ENCODE peak calls at places on chromosomes 13 and 19, in seven cellular contexts. Z is Peyer's patch, O is GM23248, T is cardiac muscle cell, R is adrenal gland, M is brain microvascular endothelial cell, B is right lobe of liver. V is an unnamed sample.
A peak's percentile ranks its signal among the peaks of the same experiment; 100 is the strongest.

GRCh38 chr13:112747256-112747655 is 57.4 kb downstream of the ATP11A start:
- DNase-seq in T (no peak), R (no peak), M (no peak), B (no peak), O (no peak), Z (no peak), V (peak; percentile 36)

GRCh38 chr13:49319555-49320350 is 72.0 kb downstream of the CDADC1 start:
- DNase-seq in Z (no peak), R (no peak), M (no peak), B (no peak), T (no peak), O (peak; percentile 54), V (no peak)

GRCh38 chr19:48780684-48781391 is 25.5 kb downstream of the FGF21 start:
- DNase-seq in M (peak; percentile 52), Z (peak; percentile 67), O (peak; percentile 34), R (peak; percentile 79), B (no peak), T (no peak), V (peak; percentile 76)

GRCh38 chr13:101639711-101640110 is 187.2 kb downstream of the ITGBL1 start:
- DNase-seq in B (no peak), M (no peak), R (no peak), T (no peak), O (no peak), Z (no peak), V (no peak)

GRCh38 chr13:75161804-75162203 is 320.2 kb downstream of the TBC1D4 start:
- DNase-seq in R (no peak), Z (no peak), O (no peak), T (no peak), B (no peak), M (no peak), V (no peak)

GRCh38 chr19:10553943-10554381 is 10.3 kb downstream of the ATG4D start:
- DNase-seq in B (no peak), R (no peak), Z (no peak), T (no peak), O (no peak), M (no peak), V (no peak)

GRCh38 chr13:51083706-51084105 is 27.4 kb downstream of the C13orf42 start:
- DNase-seq in T (no peak), O (no peak), B (no peak), Z (no peak), R (no peak), M (no peak), V (no peak)

GRCh38 chr13:52677823-52678222 is 25.2 kb downstream of the SUGT1 start:
- DNase-seq in Z (no peak), O (no peak), B (no peak), R (no peak), M (no peak), T (no peak), V (no peak)

GRCh38 chr13:20993661-20994440 is 67.5 kb downstream of the LATS2 start:
- DNase-seq in O (peak; percentile 94), B (no peak), Z (no peak), M (peak; percentile 43), R (peak; percentile 28), T (no peak), V (no peak)

GRCh38 chr19:32018014-32018413 is 327.4 kb upstream of the ZNF507 start:
- DNase-seq in O (peak; percentile 85), R (peak; percentile 79), T (no peak), B (no peak), M (no peak), Z (no peak), V (no peak)

GRCh38 chr13:32246468-32246867 is 68.7 kb downstream of the ZAR1L start:
- DNase-seq in T (peak; percentile 72), O (peak; percentile 81), Z (no peak), B (peak; percentile 66), M (peak; percentile 71), R (peak; percentile 62), V (peak; percentile 13)

GRCh38 chr13:94415484-94415883 is 64.0 kb downstream of the DCT start:
- DNase-seq in B (no peak), O (no peak), R (no peak), Z (no peak), M (no peak), T (no peak), V (no peak)

DNA sequence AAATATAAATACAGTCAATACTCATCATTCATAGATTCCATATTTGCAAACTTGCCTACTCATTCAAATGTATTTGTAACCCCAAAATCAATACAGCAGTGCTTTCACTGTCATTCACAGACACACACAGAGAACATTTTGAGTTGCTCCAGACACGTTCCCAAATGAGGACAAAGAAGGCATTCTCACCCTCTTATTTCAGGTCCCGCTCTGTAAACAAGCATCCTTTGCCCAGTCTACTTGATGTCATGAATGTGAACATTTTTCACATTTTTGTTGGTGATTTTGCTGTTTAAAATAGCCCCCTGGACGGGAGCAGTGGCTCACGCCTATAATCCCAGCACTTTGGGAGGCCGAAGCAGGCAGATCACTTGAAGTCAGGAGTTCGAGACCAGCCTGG is 15.5 kb downstream of the C19orf47 start:
- DNase-seq in M (no peak), Z (no peak), R (no peak), B (no peak), T (no peak), O (no peak), V (no peak)
- H3K27ac ChIP-seq in M (no peak overlapping the region), Z (no peak overlapping the region), R (no peak overlapping the region), B (no peak overlapping the region), T (no peak overlapping the region), O (no peak overlapping the region), V (no peak overlapping the region)

DNA sequence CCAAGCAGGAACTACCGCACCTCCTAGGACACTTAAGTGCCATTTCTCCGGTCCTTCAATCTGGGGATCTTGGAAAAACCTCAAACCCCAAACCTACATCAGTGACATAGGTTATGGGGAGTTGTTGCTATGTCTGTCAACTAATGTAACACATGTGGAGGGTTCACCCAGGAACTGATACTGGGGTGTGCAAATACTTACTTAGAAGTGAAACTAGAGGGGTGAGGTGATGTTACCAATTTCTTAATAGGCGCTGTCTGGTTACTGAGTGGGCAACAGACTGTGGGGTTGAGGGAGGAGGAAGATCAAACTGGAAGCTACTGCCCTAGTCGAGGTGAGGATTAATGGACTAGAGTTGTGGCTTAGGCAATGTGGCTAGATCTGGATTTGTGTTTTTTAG is 1.9 kb downstream of the ZNF586 start:
- DNase-seq in R (no peak), O (no peak), B (no peak), M (no peak), T (no peak), Z (no peak), V (no peak)
- H3K36me3 ChIP-seq in R (no peaks in the 10 kb centered on the region), O (no peaks in the 10 kb centered on the region), B (no peaks in the 10 kb centered on the region), M (peaks cover 15% of the 10 kb centered on the region), T (peaks cover 8% of the 10 kb centered on the region), Z (peaks cover 45% of the 10 kb centered on the region), V (no peaks in the 10 kb centered on the region)

DNA sequence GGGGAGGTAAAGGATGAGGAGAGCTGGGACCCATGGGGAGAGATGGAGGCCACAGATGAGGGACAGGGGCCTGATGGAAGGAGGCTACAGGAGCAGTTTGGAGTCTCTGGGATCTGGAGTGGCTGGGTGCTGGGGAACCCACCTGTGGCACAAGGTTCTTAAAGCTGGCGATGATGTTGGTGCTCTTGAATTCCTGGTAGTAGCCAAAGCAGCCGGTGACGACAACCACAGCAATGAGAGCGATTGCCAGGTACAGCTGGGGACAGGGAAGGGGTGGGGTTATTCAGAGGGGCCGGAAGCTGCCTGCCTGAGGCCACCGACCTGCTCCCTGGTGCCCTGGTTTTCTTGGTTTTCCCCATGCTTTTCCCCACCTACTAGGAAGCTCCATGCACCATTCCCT is 2.8 kb downstream of the ATP4A start:
- DNase-seq in R (no peak), Z (no peak), M (no peak), T (no peak), B (no peak), O (no peak), V (peak; percentile 51)
- H3K27me3 ChIP-seq in R (no peaks in the 10 kb centered on the region), Z (no peaks in the 10 kb centered on the region), M (peaks cover 2% of the 10 kb centered on the region), T (peaks cover 42% of the 10 kb centered on the region), B (no peaks in the 10 kb centered on the region), O (peaks cover 14% of the 10 kb centered on the region), V (no peaks in the 10 kb centered on the region)

DNA sequence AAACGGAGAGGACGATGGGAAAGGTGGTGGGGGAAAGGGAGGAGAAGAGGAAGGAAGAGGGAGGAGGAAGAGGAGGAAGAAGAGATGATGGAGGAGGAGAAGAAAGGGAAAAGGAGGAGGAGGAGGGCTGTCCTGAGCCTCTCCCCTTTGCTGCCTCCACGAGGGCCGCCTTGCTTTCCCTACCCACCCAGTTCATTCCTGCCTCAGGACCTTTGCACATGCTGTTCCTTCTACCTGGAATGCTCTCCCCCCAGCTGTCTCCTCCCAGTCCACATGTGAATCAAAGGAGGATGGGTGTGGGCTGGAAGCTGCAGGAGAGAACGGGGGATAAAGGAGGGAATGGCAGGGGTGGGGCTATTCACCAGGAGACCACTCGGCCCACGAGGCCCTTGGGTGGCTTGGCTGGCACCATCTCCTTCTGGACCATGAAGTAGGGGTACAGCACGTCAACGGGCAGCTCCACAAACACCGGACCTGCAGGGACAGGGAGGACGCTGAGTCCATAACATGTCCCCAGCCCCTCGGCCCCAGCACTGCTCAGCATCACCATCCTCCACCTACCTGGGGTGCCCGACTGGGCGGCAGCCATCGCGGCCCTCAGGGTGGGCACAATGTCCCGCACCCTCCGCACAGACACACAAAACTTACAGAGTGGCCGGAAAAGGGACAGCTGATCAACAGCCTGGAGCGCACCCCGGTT is 15.3 kb downstream of the SYDE1 start:
- DNase-seq in T (no peak), B (peak; percentile 46), R (no peak), M (no peak), O (no peak), Z (no peak), V (no peak)
- H3K27ac ChIP-seq in T (no peak overlapping the region), B (no peak overlapping the region), R (no peak overlapping the region), M (no peak overlapping the region), O (no peak overlapping the region), Z (no peak overlapping the region), V (no peak overlapping the region)

DNA sequence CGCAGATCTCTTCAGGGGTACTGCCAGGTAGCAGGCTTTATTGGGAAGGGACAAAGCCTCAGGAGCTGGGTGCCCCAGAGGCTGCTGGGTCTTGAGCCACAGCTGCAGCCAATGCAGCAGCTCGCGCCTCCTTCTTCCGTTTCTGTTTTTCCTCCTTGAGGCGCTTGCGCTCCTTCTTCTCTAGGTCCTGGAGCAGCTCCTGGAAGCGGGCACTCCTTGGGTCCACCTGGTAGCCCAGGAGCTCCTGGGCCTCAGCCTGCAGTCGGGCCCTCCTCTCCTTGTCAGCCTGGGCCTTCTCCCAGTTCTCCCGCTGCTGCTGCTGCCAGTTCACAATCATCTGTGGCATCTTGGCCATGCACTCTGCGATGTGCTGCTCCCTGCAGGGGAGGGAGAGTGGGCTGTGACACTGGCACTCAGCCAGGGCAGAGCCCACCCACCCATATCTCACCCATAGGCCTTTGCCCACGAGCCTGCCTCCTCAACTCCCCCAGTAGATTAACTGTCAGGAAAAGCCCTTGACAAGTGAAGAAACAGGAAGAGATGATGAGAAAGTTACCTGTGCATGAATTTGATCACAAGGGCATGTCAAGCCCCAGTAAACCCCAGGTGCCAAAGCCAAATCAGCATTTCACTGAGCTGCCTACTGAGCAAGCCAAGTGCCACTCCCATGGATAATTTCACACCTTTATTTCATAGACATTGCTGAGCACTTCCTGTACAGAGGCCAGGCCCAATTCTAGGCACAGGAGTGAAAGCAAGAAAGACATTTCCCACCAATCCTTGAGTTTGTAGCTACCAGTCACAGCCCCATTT is 2.7 kb downstream of the GADD45GIP1 start:
- DNase-seq in R (no peak), B (no peak), M (no peak), O (peak; percentile 15), T (no peak), Z (no peak), V (no peak)
- H3K36me3 ChIP-seq in R (no peaks in the 10 kb centered on the region), B (peaks cover 5% of the 10 kb centered on the region), M (peaks cover 40% of the 10 kb centered on the region), O (peaks cover 18% of the 10 kb centered on the region), T (peaks cover 21% of the 10 kb centered on the region), Z (peaks cover 51% of the 10 kb centered on the region), V (no peaks in the 10 kb centered on the region)